ENCODE peak calls at places on chromosomes 13 and 19, in nine cellular contexts. Y is Karpas-422; T is SK-N-DZ; Z is M059J; N is activated effector memory CD4-positive, alpha-beta T cell treated with anti-CD3 and anti-CD28 coated beads, Interleukin-2, amount 50 U/mL, for 16 hours; M is activated T-helper 1 cell treated with Interleukin-2 at 50 U/mL for 16 hours; R is NCI-H187; J is activated naive CD4-positive, alpha-beta T cell treated with Interleukin-2 at 50 U/mL for 16 hours; S is mesenchymal stem cell. E is an unnamed sample.
A peak's percentile ranks its signal among the peaks of the same experiment; 100 is the strongest.

GRCh38 chr19:33390908-33391630 is 17.6 kb downstream of the CEBPG start:
- DNase-seq in Y (no peak), S (no peak), R (no peak), Z (no peak), J (no peak), N (peak; percentile 58), T (no peak), M (no peak), E (no peak)

GRCh38 chr19:18658366-18658855 is 21.6 kb downstream of the KLHL26 start:
- DNase-seq in T (no peak), R (no peak), M (no peak), Z (no peak), Y (no peak), N (no peak), J (no peak), S (no peak), E (no peak)

GRCh38 chr19:29672933-29673336 is 7.7 kb downstream of the PLEKHF1 start:
- DNase-seq in T (no peak), J (peak; percentile 89), N (peak; percentile 94), Z (no peak), R (no peak), M (peak; percentile 80), Y (peak; percentile 30), S (no peak), E (no peak)

GRCh38 chr13:44649118-44649455 is 73.0 kb upstream of the TSC22D1 start:
- DNase-seq in Z (no peak), M (no peak), R (no peak), Y (peak; percentile 15), T (no peak), S (no peak), J (peak; percentile 31), N (no peak), E (no peak)

GRCh38 chr19:11659612-11660011 is 62.3 kb downstream of the ZNF627 start:
- DNase-seq in Y (peak; percentile 74), M (no peak), J (no peak), T (no peak), S (no peak), R (no peak), N (no peak), Z (peak; percentile 9), E (no peak)

GRCh38 chr13:91144054-91144453 is 203.4 kb upstream of the MIR17HG start:
- DNase-seq in N (no peak), Y (no peak), M (no peak), Z (no peak), S (no peak), T (peak; percentile 30), R (no peak), J (no peak), E (peak; percentile 60)

GRCh38 chr19:47723573-47723923 is 10.3 kb downstream of the EHD2 start:
- DNase-seq in Y (peak; percentile 63), R (no peak), Z (peak; percentile 75), N (no peak), J (no peak), S (peak; percentile 94), M (no peak), T (peak; percentile 30), E (peak; percentile 74)

GRCh38 chr13:34555988-34556387 is 386.1 kb upstream of the NBEA start:
- DNase-seq in Z (peak; percentile 57), J (no peak), Y (no peak), M (no peak), N (no peak), R (no peak), T (no peak), S (no peak), E (no peak)

GRCh38 chr19:2268861-2269243 is 12.6 kb upstream of the JSRP1 start:
- DNase-seq in Z (no peak), J (no peak), M (no peak), R (no peak), S (no peak), Y (no peak), N (no peak), T (no peak), E (no peak)

GRCh38 chr19:47228168-47228936 is 2.6 kb downstream of the BBC3 start:
- DNase-seq in N (peak; percentile 83), S (peak; percentile 63), R (no peak), T (no peak), Y (peak; percentile 59), J (peak; percentile 51), M (no peak), Z (peak; percentile 75), E (peak; percentile 58)

GRCh38 chr19:7870571-7871279 is 3.5 kb downstream of the PRR36 start:
- DNase-seq in S (peak; percentile 56), J (peak; percentile 44), Y (peak; percentile 94), R (peak; percentile 41), Z (peak; percentile 70), N (peak; percentile 78), M (no peak), T (peak; percentile 61), E (no peak)

GRCh38 chr19:54532528-54532927 is 29.9 kb downstream of the LAIR2 start:
- DNase-seq in R (no peak), S (no peak), M (no peak), Z (no peak), Y (no peak), T (no peak), N (peak; percentile 22), J (no peak), E (no peak)

GRCh38 chr13:75544681-75545333 is 4.8 kb upstream of the UCHL3 start:
- DNase-seq in S (peak; percentile 64), R (no peak), Z (peak; percentile 20), T (no peak), M (no peak), J (no peak), Y (no peak), N (no peak), E (no peak)